ENCODE peak calls at places on chromosomes 12 and 14, in four cellular contexts. E is left ventricle myocardium inferior, Z is nephron progenitor cell, M is endothelial cell. W is an unnamed sample.

GRCh38 chr14:20989787-20990600 is at the start of gene METTL17:
- DNase-seq in E (peak), Z (peak), M (peak), W (peak)

GRCh38 chr12:116659771-116660481 is 77.9 kb downstream of the SPRING1 start:
- DNase-seq in E (no peak), Z (no peak), M (no peak), W (no peak)

GRCh38 chr14:43168374-43168925 is 1338.6 kb downstream of the FSCB start:
- DNase-seq in E (no peak), Z (no peak), M (no peak), W (no peak)

GRCh38 chr12:105275997-105276760 is 40.2 kb upstream of the APPL2 start:
- DNase-seq in E (no peak), Z (no peak), M (no peak), W (peak)

GRCh38 chr14:102233081-102233480 is 71.9 kb downstream of the MOK start:
- DNase-seq in E (no peak), Z (no peak), M (no peak), W (no peak)

GRCh38 chr12:2265461-2266167 is 212.8 kb downstream of the CACNA1C start:
- DNase-seq in E (no peak), Z (no peak), M (no peak), W (no peak)

GRCh38 chr12:117127933-117128823 is 29.0 kb upstream of the TESC start:
- DNase-seq in E (no peak), Z (no peak), M (no peak), W (no peak)

GRCh38 chr14:51807355-51807754 is 53.1 kb upstream of the GNG2 start:
- DNase-seq in E (no peak), Z (peak), M (no peak), W (no peak)

GRCh38 chr12:110004598-110004997 is 5.4 kb downstream of the ANKRD13A start:
- DNase-seq in E (no peak), Z (no peak), M (no peak), W (no peak)

GRCh38 chr14:19729763-19730162 is 13.6 kb upstream of the OR4Q3 start:
- DNase-seq in E (no peak), Z (no peak), M (no peak), W (no peak)

GRCh38 chr12:3274664-3275063 is 197.5 kb downstream of the TSPAN9 start:
- DNase-seq in E (peak), Z (no peak), M (no peak), W (no peak)

GRCh38 chr12:111439657-111440151 is 34.0 kb downstream of the SH2B3 start:
- DNase-seq in E (no peak), Z (no peak), M (no peak), W (peak)

GRCh38 chr14:91964724-91965123 is 17.2 kb upstream of the FBLN5 start:
- DNase-seq in E (no peak), Z (no peak), M (no peak), W (no peak)

GRCh38 chr12:57611116-57611809 is at the start of gene ARHGEF25:
- DNase-seq in E (peak), Z (peak), M (peak), W (no peak)

GRCh38 chr14:75283884-75284563 is 5.4 kb downstream of the FOS start:
- DNase-seq in E (no peak), Z (no peak), M (no peak), W (peak)

GRCh38 chr14:102215522-102216250 is 76.0 kb downstream of the WDR20 start:
- DNase-seq in E (peak), Z (no peak), M (no peak), W (no peak)

GRCh38 chr12:2322554-2323120 is 269.9 kb downstream of the CACNA1C start:
- DNase-seq in E (no peak), Z (no peak), M (no peak), W (no peak)

GRCh38 chr14:105171004-105171673 is 2.6 kb upstream of the JAG2 start:
- DNase-seq in E (no peak), Z (no peak), M (no peak), W (peak)

GRCh38 chr14:33359288-33359881 is 420.7 kb downstream of the NPAS3 start:
- DNase-seq in E (no peak), Z (no peak), M (no peak), W (no peak)

GRCh38 chr14:95998656-95999055 is 40.5 kb upstream of the C14orf132 start:
- DNase-seq in E (no peak), Z (no peak), M (no peak), W (no peak)

GRCh38 chr12:65518771-65519170 is 240.3 kb downstream of the MSRB3 start:
- DNase-seq in E (no peak), Z (no peak), M (no peak), W (no peak)

GRCh38 chr12:27316947-27317346 is 15.7 kb upstream of the BMAL2 start:
- DNase-seq in E (no peak), Z (no peak), M (no peak), W (no peak)

GRCh38 chr14:68888025-68888850 is 90.9 kb downstream of the ACTN1 start:
- DNase-seq in E (peak), Z (no peak), M (no peak), W (no peak)

GRCh38 chr12:127422935-127423585 is 843.9 kb upstream of the TMEM132C start:
- DNase-seq in E (no peak), Z (no peak), M (no peak), W (no peak)

GRCh38 chr12:26939192-26939832 is 1.0 kb downstream of the FGFR1OP2 start:
- DNase-seq in E (no peak), Z (no peak), M (no peak), W (no peak)

GRCh38 chr12:78865297-78865955 is 852 bp downstream of the SYT1 start:
- DNase-seq in E (no peak), Z (no peak), M (no peak), W (no peak)

GRCh38 chr12:43736921-43737440 is 21.6 kb downstream of the PUS7L start:
- DNase-seq in E (no peak), Z (no peak), M (no peak), W (no peak)

GRCh38 chr12:123935956-123936355 is 36.7 kb downstream of the CCDC92 start:
- DNase-seq in E (no peak), Z (no peak), M (no peak), W (no peak)

GRCh38 chr14:91348861-91349465 is 68.7 kb downstream of the CCDC88C start:
- DNase-seq in E (no peak), Z (no peak), M (no peak), W (no peak)

GRCh38 chr12:94980577-94980976 is 22.9 kb downstream of the NDUFA12 start:
- DNase-seq in E (no peak), Z (no peak), M (no peak), W (no peak)

GRCh38 chr12:88996389-88996788 is 355.9 kb downstream of the DUSP6 start:
- DNase-seq in E (no peak), Z (no peak), M (no peak), W (no peak)